ENCODE peak calls at places on chromosomes 2 and 18, in four cellular contexts. One of them, this sample, is unnamed.

GRCh38 chr2:10762651-10763460 is 41.4 kb downstream of the ATP6V1C2 start:
- DNase-seq in D341Med: no peak
- DNase-seq in GF-D8: no peak
- DNase-seq in astrocyte of the cerebellum: no peak
- DNase-seq in this sample: no peak

GRCh38 chr18:5061785-5062184 is 135.3 kb downstream of the AKAIN1 start:
- DNase-seq in D341Med: no peak
- DNase-seq in GF-D8: no peak
- DNase-seq in astrocyte of the cerebellum: no peak
- DNase-seq in this sample: no peak

GRCh38 chr2:95298471-95299111 is 1.4 kb downstream of the KCNIP3 start:
- DNase-seq in D341Med: no peak
- DNase-seq in GF-D8: no peak
- DNase-seq in astrocyte of the cerebellum: no peak
- DNase-seq in this sample: no peak

GRCh38 chr2:60796573-60797509 is 40.8 kb downstream of the PAPOLG start:
- DNase-seq in D341Med: no peak
- DNase-seq in GF-D8: peak
- DNase-seq in astrocyte of the cerebellum: no peak
- DNase-seq in this sample: peak

GRCh38 chr2:43810888-43811287 is 27.8 kb downstream of the ABCG5 start:
- DNase-seq in D341Med: no peak
- DNase-seq in GF-D8: no peak
- DNase-seq in astrocyte of the cerebellum: no peak
- DNase-seq in this sample: no peak

GRCh38 chr2:231152800-231153557 is 28.1 kb upstream of the HTR2B start:
- DNase-seq in D341Med: no peak
- DNase-seq in GF-D8: no peak
- DNase-seq in astrocyte of the cerebellum: no peak
- DNase-seq in this sample: no peak

GRCh38 chr2:53486185-53486584 is 281.4 kb upstream of the CHAC2 start:
- DNase-seq in D341Med: no peak
- DNase-seq in GF-D8: no peak
- DNase-seq in astrocyte of the cerebellum: no peak
- DNase-seq in this sample: no peak

GRCh38 chr2:1752751-1753150 is 8.4 kb upstream of the PXDN start:
- DNase-seq in D341Med: no peak
- DNase-seq in GF-D8: no peak
- DNase-seq in astrocyte of the cerebellum: no peak
- DNase-seq in this sample: no peak

GRCh38 chr2:84297155-84297554 is 161.9 kb downstream of the SUCLG1 start:
- DNase-seq in D341Med: no peak
- DNase-seq in GF-D8: no peak
- DNase-seq in astrocyte of the cerebellum: no peak
- DNase-seq in this sample: no peak

GRCh38 chr2:215635788-215636139 is 199.9 kb upstream of the FN1 start:
- DNase-seq in D341Med: no peak
- DNase-seq in GF-D8: no peak
- DNase-seq in astrocyte of the cerebellum: no peak
- DNase-seq in this sample: no peak

GRCh38 chr2:133109772-133110171 is 439.8 kb upstream of the LYPD1 start:
- DNase-seq in D341Med: no peak
- DNase-seq in GF-D8: no peak
- DNase-seq in astrocyte of the cerebellum: no peak
- DNase-seq in this sample: no peak

GRCh38 chr18:60358516-60358915 is 14.1 kb downstream of the MC4R start:
- DNase-seq in D341Med: no peak
- DNase-seq in GF-D8: no peak
- DNase-seq in astrocyte of the cerebellum: no peak
- DNase-seq in this sample: no peak

GRCh38 chr18:70288171-70288850 is 534 bp upstream of the SOCS6 start:
- DNase-seq in D341Med: peak
- DNase-seq in GF-D8: no peak
- DNase-seq in astrocyte of the cerebellum: no peak
- DNase-seq in this sample: no peak

GRCh38 chr2:105431367-105432088 is 32.7 kb upstream of the FHL2 start:
- DNase-seq in D341Med: no peak
- DNase-seq in GF-D8: no peak
- DNase-seq in astrocyte of the cerebellum: no peak
- DNase-seq in this sample: no peak

GRCh38 chr2:109295070-109295780 is 166.2 kb downstream of the SH3RF3 start:
- DNase-seq in D341Med: no peak
- DNase-seq in GF-D8: peak
- DNase-seq in astrocyte of the cerebellum: no peak
- DNase-seq in this sample: peak

GRCh38 chr2:154375625-154376020 is 322.9 kb upstream of the KCNJ3 start:
- DNase-seq in D341Med: peak
- DNase-seq in GF-D8: no peak
- DNase-seq in astrocyte of the cerebellum: peak
- DNase-seq in this sample: peak

GRCh38 chr2:241443486-241444223 is 64.7 kb downstream of the STK25 start:
- DNase-seq in D341Med: no peak
- DNase-seq in GF-D8: peak
- DNase-seq in astrocyte of the cerebellum: peak
- DNase-seq in this sample: peak

GRCh38 chr2:47438084-47438483 is 35.1 kb downstream of the MSH2 start:
- DNase-seq in D341Med: no peak
- DNase-seq in GF-D8: no peak
- DNase-seq in astrocyte of the cerebellum: no peak
- DNase-seq in this sample: no peak

GRCh38 chr2:174749793-174750192 is 14.5 kb downstream of the CHRNA1 start:
- DNase-seq in D341Med: no peak
- DNase-seq in GF-D8: no peak
- DNase-seq in astrocyte of the cerebellum: no peak
- DNase-seq in this sample: no peak

GRCh38 chr18:22871809-22872525 is 61.2 kb upstream of the RBBP8 start:
- DNase-seq in D341Med: no peak
- DNase-seq in GF-D8: no peak
- DNase-seq in astrocyte of the cerebellum: peak
- DNase-seq in this sample: no peak